ENCODE peak calls at places on chromosomes 1 and 21, in five cellular contexts. A is fibroblast of lung, S is nephron progenitor cell, G is left kidney, Y is glutamatergic neuron. U is an unnamed sample.

GRCh38 chr1:38308780-38309179 is 262.2 kb upstream of the POU3F1 start:
- DNase-seq in A (no peak), S (no peak), G (no peak), Y (no peak), U (no peak)

GRCh38 chr1:199551967-199552565 is 475.4 kb upstream of the NR5A2 start:
- DNase-seq in A (peak), S (peak), G (peak), Y (peak), U (peak)

GRCh38 chr1:240173836-240174235 is 82.2 kb downstream of the FMN2 start:
- DNase-seq in A (no peak), S (no peak), G (no peak), Y (no peak), U (no peak)

GRCh38 chr1:235601087-235601486 is 48.5 kb downstream of the GNG4 start:
- DNase-seq in A (peak), S (no peak), G (peak), Y (peak), U (no peak)

GRCh38 chr1:164902491-164902890 is 343.5 kb downstream of the PBX1 start:
- DNase-seq in A (no peak), S (no peak), G (no peak), Y (no peak), U (no peak)

GRCh38 chr1:63917571-63918394 is 144.0 kb downstream of the ROR1 start:
- DNase-seq in A (no peak), S (no peak), G (no peak), Y (peak), U (no peak)

GRCh38 chr1:176770066-176770465 is 307.1 kb downstream of the PAPPA2 start:
- DNase-seq in A (no peak), S (no peak), G (no peak), Y (no peak), U (no peak)

GRCh38 chr1:26991310-26992116 is 2.0 kb upstream of the TRNP1 start:
- DNase-seq in A (peak), S (no peak), G (no peak), Y (no peak), U (no peak)

GRCh38 chr1:180927348-180927747 is 14.7 kb downstream of the KIAA1614 start:
- DNase-seq in A (no peak), S (no peak), G (peak), Y (no peak), U (peak)

GRCh38 chr21:44800103-44800502 is 1.5 kb downstream of the UBE2G2 start:
- DNase-seq in A (peak), S (no peak), G (peak), Y (no peak), U (no peak)

GRCh38 chr1:24383381-24383940 is 30.1 kb downstream of the STPG1 start:
- DNase-seq in A (no peak), S (no peak), G (no peak), Y (no peak), U (no peak)

U was measured in anterior cingulate cortex.